ENCODE peak calls at places on chromosomes 4 and X, in six cellular contexts. N, J, G, L, D and C are unnamed samples.

GRCh38 chr4:145557720-145558119 is 61.5 kb upstream of the MMAA start:
- DNase-seq in N (peak; percentile 71), J (no peak), G (peak; percentile 57), L (peak; percentile 62), D (peak; percentile 46), C (no peak)

GRCh38 chr4:105022811-105023667 is 123.6 kb upstream of the TET2 start:
- DNase-seq in N (no peak), J (no peak), G (no peak), L (no peak), D (no peak), C (no peak)

GRCh38 chr4:13103382-13104015 is 380.6 kb downstream of the RAB28 start:
- DNase-seq in N (no peak), J (no peak), G (no peak), L (no peak), D (no peak), C (no peak)

GRCh38 chrX:103446665-103447302 is 70.4 kb downstream of the BEX3 start:
- DNase-seq in N (no peak), J (no peak), G (no peak), L (no peak), D (peak; percentile 4), C (no peak)

GRCh38 chrX:108267561-108267960 is 170.7 kb downstream of the COL4A6 start:
- DNase-seq in N (no peak), J (no peak), G (no peak), L (no peak), D (no peak), C (no peak)

GRCh38 chr4:123417813-123418212 is 21.2 kb downstream of the SPRY1 start:
- DNase-seq in N (no peak), J (no peak), G (no peak), L (no peak), D (no peak), C (no peak)

GRCh38 chrX:134670241-134670811 is 12.1 kb upstream of the PLAC1 start:
- DNase-seq in N (no peak), J (no peak), G (no peak), L (no peak), D (no peak), C (no peak)

GRCh38 chr4:23815351-23815750 is 74.5 kb downstream of the PPARGC1A start:
- DNase-seq in N (no peak), J (no peak), G (no peak), L (no peak), D (no peak), C (no peak)

GRCh38 chrX:129957241-129958099 is 25.0 kb upstream of the BCORL1 start:
- DNase-seq in N (peak; percentile 60), J (peak; percentile 89), G (peak; percentile 80), L (peak; percentile 66), D (no peak), C (no peak)

GRCh38 chrX:101759000-101759399 is 99.3 kb upstream of the ARMCX2 start:
- DNase-seq in N (peak; percentile 63), J (no peak), G (no peak), L (peak; percentile 15), D (peak; percentile 20), C (peak; percentile 28)
- TF ChIP-seq CTCF in N (peak; percentile 35), J (no peak), G (peak; percentile 20), L (peak; percentile 19), D (no peak), C (peak; percentile 32)

GRCh38 chr4:80197132-80197573 is at the start of gene PRDM8:
- DNase-seq in N (no peak), J (no peak), G (no peak), L (peak; percentile 63), D (peak; percentile 66), C (no peak)

GRCh38 chr4:80197601-80198444 is 520 bp downstream of the PRDM8 start:
- DNase-seq in N (peak; percentile 56), J (no peak), G (no peak), L (peak; percentile 60), D (no peak), C (no peak)

GRCh38 chr4:80195441-80196139 is 1.7 kb upstream of the PRDM8 start:
- DNase-seq in N (no peak), J (no peak), G (no peak), L (no peak), D (no peak), C (no peak)

GRCh38 chr4:80199004-80199579 is 1.8 kb downstream of the PRDM8 start:
- DNase-seq in N (no peak), J (no peak), G (no peak), L (no peak), D (no peak), C (no peak)

GRCh38 chr4:80196259-80197131 is 808 bp upstream of the PRDM8 start:
- DNase-seq in N (peak; percentile 49), J (no peak), G (no peak), L (no peak), D (no peak), C (no peak)
- H3K4me3 ChIP-seq in N (peak overlapping the region; percentile 22), J (no peak overlapping the region), G (peak overlapping the region; percentile 42), L (peak overlapping the region; percentile 65), D (peak overlapping the region; percentile 56), C (no peak overlapping the region)

GRCh38 chrX:101206471-101206870 is 13.1 kb upstream of the DRP2 start:
- DNase-seq in N (peak; percentile 27), J (no peak), G (no peak), L (no peak), D (no peak), C (no peak)
- TF ChIP-seq CTCF in N (peak; percentile 40), J (no peak), G (no peak), L (peak; percentile 49), D (no peak), C (peak; percentile 43)

GRCh38 chrX:23907106-23907495 is 637 bp downstream of the APOO start:
- DNase-seq in N (peak; percentile 54), J (no peak), G (no peak), L (no peak), D (no peak), C (no peak)

GRCh38 chrX:23911436-23911835 is 3.6 kb downstream of the CXorf58 start:
- DNase-seq in N (no peak), J (no peak), G (no peak), L (no peak), D (no peak), C (no peak)

GRCh38 chrX:23904096-23904495 is 3.6 kb downstream of the APOO start:
- DNase-seq in N (no peak), J (no peak), G (no peak), L (no peak), D (no peak), C (no peak)

GRCh38 chrX:23907496-23908218 is at the start of the genes APOO and CXorf58:
- DNase-seq in N (peak; percentile 97), J (peak; percentile 97), G (peak; percentile 92), L (peak; percentile 92), D (peak; percentile 87), C (peak; percentile 80)

GRCh38 chrX:23908219-23909003 is 605 bp downstream of the CXorf58 start:
- DNase-seq in N (peak; percentile 59), J (no peak), G (no peak), L (no peak), D (no peak), C (no peak)
- H3K4me3 ChIP-seq in N (peak overlapping the region; percentile 88), J (no peak overlapping the region), G (peak overlapping the region; percentile 71), L (peak overlapping the region; percentile 43), D (peak overlapping the region; percentile 51), C (peak overlapping the region; percentile 78)